ENCODE peak calls at places on chromosomes 5 and 9, in eight cellular contexts. H is left ventricle myocardium inferior, B is left lung, Y is RWPE1, F is astrocyte of the spinal cord, A is psoas muscle, U is fibroblast of mammary gland, P is progenitor cell of endocrine pancreas. K is an unnamed sample.

GRCh38 chr5:146883496-146883895 is 4.9 kb upstream of the PPP2R2B start:
- DNase-seq in H (no peak), B (no peak), Y (peak; percentile 69), F (no peak), A (no peak), U (no peak), P (no peak), K (no peak)

GRCh38 chr9:134036130-134036529 is 10.8 kb downstream of the BRD3OS start:
- DNase-seq in H (no peak), B (peak; percentile 19), Y (no peak), F (no peak), A (no peak), U (no peak), P (no peak), K (no peak)

GRCh38 chr9:113657765-113658564 is 194.4 kb downstream of the RGS3 start:
- DNase-seq in H (peak; percentile 85), B (peak; percentile 84), Y (peak; percentile 94), F (peak; percentile 78), A (peak; percentile 91), U (peak; percentile 85), P (peak; percentile 85), K (peak; percentile 95)

GRCh38 chr9:132439153-132439552 is 29.1 kb downstream of the CFAP77 start:
- DNase-seq in H (no peak), B (no peak), Y (no peak), F (no peak), A (no peak), U (no peak), P (no peak), K (no peak)

GRCh38 chr5:177141496-177141895 is 7.9 kb downstream of the NSD1 start:
- DNase-seq in H (no peak), B (no peak), Y (no peak), F (no peak), A (peak; percentile 8), U (no peak), P (no peak), K (no peak)

GRCh38 chr5:130365956-130366355 is 461.7 kb downstream of the CHSY3 start:
- DNase-seq in H (no peak), B (no peak), Y (no peak), F (no peak), A (no peak), U (no peak), P (no peak), K (no peak)

GRCh38 chr5:1113332-1113690 is 1.4 kb upstream of the SLC12A7 start:
- DNase-seq in H (no peak), B (no peak), Y (no peak), F (no peak), A (no peak), U (no peak), P (no peak), K (no peak)

GRCh38 chr5:69309380-69309779 is 23.2 kb downstream of the CCDC125 start:
- DNase-seq in H (no peak), B (no peak), Y (no peak), F (no peak), A (no peak), U (no peak), P (no peak), K (no peak)

GRCh38 chr5:167652690-167653089 is 638.8 kb upstream of the WWC1 start:
- DNase-seq in H (no peak), B (no peak), Y (peak; percentile 69), F (peak; percentile 67), A (no peak), U (peak; percentile 30), P (no peak), K (no peak)

GRCh38 chr5:62137628-62138027 is 168.4 kb upstream of the KIF2A start:
- DNase-seq in H (no peak), B (no peak), Y (no peak), F (no peak), A (no peak), U (no peak), P (no peak), K (no peak)

DNA sequence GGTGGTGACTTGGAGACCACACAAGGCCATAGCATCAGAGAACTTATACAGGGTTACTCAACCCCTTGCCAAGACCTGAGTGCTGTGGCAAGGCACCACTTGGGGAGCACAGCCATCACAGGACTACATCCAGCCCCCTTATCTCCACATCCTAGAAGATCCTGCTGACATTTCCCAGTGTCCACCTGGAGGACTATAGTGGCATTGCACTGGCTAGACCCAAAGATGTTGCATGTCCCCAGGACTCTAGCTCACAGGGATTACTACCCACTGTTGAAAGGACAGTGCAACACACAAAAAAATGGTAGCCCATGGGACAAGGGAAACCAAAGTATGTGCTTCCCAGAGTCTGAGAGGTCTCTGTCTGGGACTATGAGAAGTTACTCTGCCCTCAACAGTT is 411.1 kb upstream of the NUDT12 start:
- DNase-seq in H (no peak), B (no peak), Y (no peak), F (no peak), A (no peak), U (no peak), P (no peak), K (no peak)
- TF ChIP-seq CTCF in H (no peak), B (no peak), Y (no peak), F (peak; percentile 33), A (no peak), U (peak; percentile 21), P (no peak), K (no peak)

GRCh38 chr9:115880221-115880620 is 273.4 kb upstream of the PAPPA start:
- DNase-seq in H (no peak), B (no peak), Y (no peak), F (no peak), A (no peak), U (peak; percentile 40), P (no peak), K (no peak)

GRCh38 chr9:115884846-115885245 is 268.7 kb upstream of the PAPPA start:
- DNase-seq in H (no peak), B (no peak), Y (no peak), F (peak; percentile 2), A (no peak), U (no peak), P (no peak), K (no peak)

GRCh38 chr9:115879451-115879850 is 274.1 kb upstream of the PAPPA start:
- DNase-seq in H (no peak), B (no peak), Y (no peak), F (no peak), A (no peak), U (no peak), P (no peak), K (no peak)

GRCh38 chr9:115882911-115883310 is 270.7 kb upstream of the PAPPA start:
- DNase-seq in H (no peak), B (no peak), Y (no peak), F (peak; percentile 12), A (no peak), U (peak; percentile 38), P (no peak), K (no peak)

DNA sequence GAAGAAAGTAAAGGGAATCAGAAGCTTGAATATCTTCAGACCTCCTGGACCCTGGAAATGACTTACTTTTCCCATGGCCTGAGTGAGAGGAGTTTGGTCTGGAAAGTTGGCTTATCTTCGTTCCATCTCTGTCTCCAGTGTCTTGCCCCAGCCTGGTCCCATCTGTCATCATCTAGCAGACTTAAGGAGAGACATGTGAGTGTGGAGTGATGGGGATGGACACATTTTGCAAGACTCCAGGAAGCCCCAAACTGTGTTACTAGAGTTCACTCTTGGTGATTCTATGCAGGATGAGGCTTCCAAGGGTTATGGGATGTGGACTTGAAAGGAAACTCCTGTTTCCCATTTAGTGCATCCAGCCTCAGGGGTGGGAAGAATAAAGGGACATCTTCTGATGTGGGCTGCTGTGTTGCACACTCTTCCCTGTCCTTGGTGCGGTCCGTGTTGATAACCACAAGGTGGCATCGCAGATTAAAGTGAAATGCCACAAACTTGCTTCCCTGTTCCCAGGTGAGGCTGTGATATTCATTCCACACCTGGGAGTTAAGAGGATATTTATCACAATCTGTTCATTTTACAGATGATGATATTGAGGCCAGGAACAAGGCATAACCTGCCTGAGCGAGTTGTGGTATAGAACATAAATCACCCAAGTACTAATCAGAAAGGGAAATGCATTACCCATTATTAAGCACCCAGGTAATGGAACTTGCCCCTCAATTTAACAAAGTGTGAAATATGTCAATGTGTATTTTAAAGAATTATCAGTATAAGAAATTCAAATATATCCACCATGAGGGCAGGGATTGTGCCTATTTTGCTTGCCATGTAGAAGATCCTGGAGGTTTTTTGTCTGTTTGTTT is 269.9 kb upstream of the PAPPA start:
- DNase-seq in H (no peak), B (no peak), Y (peak; percentile 85), F (peak; percentile 40), A (no peak), U (peak; percentile 66), P (peak; percentile 10), K (no peak)
- TF ChIP-seq CTCF in H (peak; percentile 71), B (peak; percentile 51), Y (peak; percentile 91), F (peak; percentile 66), A (peak; percentile 57), U (peak; percentile 82), P (peak; percentile 68), K (no peak)

GRCh38 chr5:117588611-117589010 is 1014.0 kb upstream of the SEMA6A start:
- DNase-seq in H (no peak), B (no peak), Y (no peak), F (no peak), A (no peak), U (no peak), P (no peak), K (no peak)

GRCh38 chr5:117587111-117587510 is 1012.5 kb upstream of the SEMA6A start:
- DNase-seq in H (no peak), B (no peak), Y (no peak), F (no peak), A (no peak), U (no peak), P (no peak), K (no peak)

GRCh38 chr5:117594165-117594564 is 1019.5 kb upstream of the SEMA6A start:
- DNase-seq in H (no peak), B (no peak), Y (no peak), F (no peak), A (peak; percentile 60), U (peak; percentile 2), P (no peak), K (no peak)

DNA sequence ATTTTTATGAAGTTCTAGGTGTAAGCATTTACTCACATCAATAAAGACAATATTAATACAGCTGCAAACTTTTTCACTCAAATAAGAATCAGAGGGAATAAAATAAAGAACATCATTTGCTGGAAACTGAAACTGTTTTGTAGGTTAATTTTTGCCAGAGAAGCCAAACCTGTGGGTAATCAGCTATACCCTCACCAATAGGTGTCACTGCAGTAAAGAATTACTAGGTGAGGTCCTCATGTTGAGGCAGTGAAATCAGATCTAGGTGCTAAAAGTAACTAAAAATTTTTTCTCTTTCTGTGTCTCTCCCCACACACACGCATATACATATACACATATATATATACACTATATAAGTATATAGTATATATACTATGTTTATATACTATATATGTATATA is 1016.3 kb upstream of the SEMA6A start:
- DNase-seq in H (no peak), B (no peak), Y (no peak), F (peak; percentile 24), A (no peak), U (no peak), P (no peak), K (no peak)
- TF ChIP-seq CTCF in H (peak; percentile 59), B (no peak), Y (no peak), F (peak; percentile 48), A (peak; percentile 5), U (peak; percentile 10), P (peak; percentile 53), K (peak; percentile 54)

DNA sequence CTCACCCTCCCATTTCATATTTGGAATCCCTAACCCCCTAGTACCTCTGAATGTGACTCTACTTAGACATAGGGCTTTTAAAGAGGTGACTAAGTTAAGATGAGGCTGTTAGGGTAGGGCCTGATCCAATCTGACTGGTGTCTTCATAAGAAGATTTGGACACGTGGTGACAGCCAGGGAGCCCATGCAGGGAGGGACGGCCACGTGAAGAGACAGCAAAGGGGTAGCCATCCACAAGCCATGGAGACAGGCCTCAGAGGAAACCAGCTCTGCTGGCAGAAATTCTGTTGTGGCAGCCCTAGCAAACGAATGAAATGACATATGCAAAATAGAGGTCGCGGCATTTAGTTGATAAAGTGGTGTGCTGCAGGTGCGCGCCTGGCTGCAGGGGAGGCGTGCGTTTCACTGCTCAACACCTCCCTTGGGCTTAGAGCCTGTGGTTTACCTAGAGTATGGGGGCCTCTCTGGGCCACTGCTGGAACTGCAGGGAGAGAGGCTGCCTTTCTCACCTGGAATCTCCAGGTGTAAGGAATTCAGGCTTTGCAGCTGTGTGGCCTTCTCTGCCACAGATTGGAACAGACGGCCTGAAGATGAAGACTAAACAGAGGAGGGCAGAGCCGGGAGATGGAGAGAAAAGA is 7.1 kb upstream of the AFAP1L1 start:
- DNase-seq in H (no peak), B (no peak), Y (peak; percentile 77), F (no peak), A (no peak), U (no peak), P (peak; percentile 54), K (no peak)
- TF ChIP-seq CTCF in H (peak; percentile 63), B (peak; percentile 31), Y (peak; percentile 64), F (peak; percentile 60), A (peak; percentile 13), U (peak; percentile 31), P (peak; percentile 83), K (peak; percentile 18)